ENCODE peak calls at places on chromosome 16, in four cellular contexts. N, B, Z and U are unnamed samples.

GRCh38 chr16:31128711-31129567 is 6.6 kb downstream of the PRSS8 start:
- DNase-seq in N (no peak), B (no peak), Z (no peak), U (no peak)

GRCh38 chr16:68778551-68779231 is 41.6 kb downstream of the CDH1 start:
- DNase-seq in N (no peak), B (peak; percentile 46), Z (no peak), U (no peak)

GRCh38 chr16:57802635-57803412 is 533 bp upstream of the KIFC3 start:
- DNase-seq in N (peak; percentile 16), B (no peak), Z (no peak), U (no peak)

GRCh38 chr16:27644165-27644564 is 94.2 kb downstream of the KATNIP start:
- DNase-seq in N (no peak), B (no peak), Z (no peak), U (no peak)

GRCh38 chr16:84751241-84751640 is 51.4 kb downstream of the USP10 start:
- DNase-seq in N (no peak), B (no peak), Z (no peak), U (no peak)

GRCh38 chr16:14004031-14004718 is 66.9 kb upstream of the MRTFB start:
- DNase-seq in N (peak; percentile 57), B (no peak), Z (no peak), U (no peak)

GRCh38 chr16:87321336-87322107 is 4.3 kb upstream of the C16orf95 start:
- DNase-seq in N (no peak), B (no peak), Z (no peak), U (no peak)

GRCh38 chr16:48246066-48246465 is 1.3 kb downstream of the ABCC11 start:
- DNase-seq in N (peak; percentile 43), B (no peak), Z (peak; percentile 30), U (no peak)

GRCh38 chr16:12096828-12097522 is 120.4 kb downstream of the SNX29 start:
- DNase-seq in N (no peak), B (no peak), Z (no peak), U (no peak)

GRCh38 chr16:11133344-11133921 is 122.6 kb downstream of the SOCS1 start:
- DNase-seq in N (peak; percentile 94), B (no peak), Z (no peak), U (peak; percentile 84)

GRCh38 chr16:31148896-31149295 is 970 bp downstream of the PRSS36 start:
- DNase-seq in N (no peak), B (no peak), Z (no peak), U (no peak)

GRCh38 chr16:77171750-77172635 is 19.0 kb upstream of the MON1B start:
- DNase-seq in N (peak; percentile 66), B (no peak), Z (no peak), U (peak; percentile 31)

GRCh38 chr16:22397459-22397858 is 23.0 kb upstream of the CDR2 start:
- DNase-seq in N (peak; percentile 90), B (no peak), Z (no peak), U (peak; percentile 86)

GRCh38 chr16:23826528-23827244 is 9.1 kb upstream of the PRKCB start:
- DNase-seq in N (no peak), B (no peak), Z (no peak), U (no peak)

GRCh38 chr16:21663889-21664647 is at the start of gene OTOA:
- DNase-seq in N (no peak), B (no peak), Z (no peak), U (no peak)

GRCh38 chr16:69762843-69763556 is 868 bp downstream of the WWP2 start:
- DNase-seq in N (peak; percentile 43), B (no peak), Z (no peak), U (no peak)

GRCh38 chr16:21598676-21599157 is 660 bp upstream of the METTL9 start:
- DNase-seq in N (no peak), B (no peak), Z (no peak), U (no peak)

GRCh38 chr16:82071421-82071820 is 36.4 kb downstream of the HSD17B2 start:
- DNase-seq in N (no peak), B (no peak), Z (no peak), U (no peak)

GRCh38 chr16:20792216-20792615 is 14.1 kb downstream of the ERI2 start:
- DNase-seq in N (no peak), B (no peak), Z (no peak), U (no peak)

GRCh38 chr16:81036751-81037350 is 1.2 kb downstream of the ATMIN start:
- DNase-seq in N (peak; percentile 24), B (no peak), Z (no peak), U (no peak)

GRCh38 chr16:65763640-65764305 is 602.7 kb upstream of the CDH5 start:
- DNase-seq in N (no peak), B (no peak), Z (no peak), U (no peak)

GRCh38 chr16:82633964-82634600 is 7.3 kb downstream of the CDH13 start:
- DNase-seq in N (no peak), B (no peak), Z (no peak), U (no peak)

GRCh38 chr16:89176147-89176690 is 4.7 kb downstream of the CDH15 start:
- DNase-seq in N (no peak), B (no peak), Z (peak; percentile 35), U (no peak)

GRCh38 chr16:2206420-2206779 is 1.1 kb downstream of the MLST8 start:
- DNase-seq in N (no peak), B (no peak), Z (no peak), U (no peak)

GRCh38 chr16:55898592-55898991 is 23.4 kb upstream of the CES5A start:
- DNase-seq in N (no peak), B (no peak), Z (no peak), U (no peak)

GRCh38 chr16:768428-768827 is 7.9 kb downstream of the MSLN start:
- DNase-seq in N (no peak), B (no peak), Z (no peak), U (no peak)